ENCODE peak calls at places on chromosome 7, in nine cellular contexts. One of them, this sample, is unnamed.

GRCh38 chr7:142882338-142882678 is 3.2 kb downstream of the TRPV6 start:
- DNase-seq in uterus: no peak
- DNase-seq in IMR-90: no peak
- DNase-seq in CD8-positive, alpha-beta T cell: no peak
- DNase-seq in cardiac fibroblast: no peak
- DNase-seq in GM23338: no peak
- DNase-seq in left ventricle myocardium inferior: no peak
- DNase-seq in lower lobe of right lung: no peak
- DNase-seq in retinal pigment epithelial cell: no peak
- DNase-seq in this sample: no peak

GRCh38 chr7:128404143-128404681 is 5.6 kb downstream of the IMPDH1 start:
- DNase-seq in uterus: no peak
- DNase-seq in cardiac fibroblast: no peak
- DNase-seq in CD8-positive, alpha-beta T cell: no peak
- DNase-seq in retinal pigment epithelial cell: no peak
- DNase-seq in IMR-90: no peak
- DNase-seq in left ventricle myocardium inferior: no peak
- DNase-seq in lower lobe of right lung: no peak
- DNase-seq in GM23338: no peak
- DNase-seq in this sample: no peak

GRCh38 chr7:158317238-158318205 is 270.1 kb downstream of the PTPRN2 start:
- DNase-seq in lower lobe of right lung: no peak
- DNase-seq in uterus: no peak
- DNase-seq in left ventricle myocardium inferior: no peak
- DNase-seq in CD8-positive, alpha-beta T cell: no peak
- DNase-seq in IMR-90: no peak
- DNase-seq in GM23338: peak
- DNase-seq in retinal pigment epithelial cell: no peak
- DNase-seq in cardiac fibroblast: no peak
- DNase-seq in this sample: no peak

GRCh38 chr7:96244244-96244991 is 77.5 kb downstream of the SLC25A13 start:
- DNase-seq in IMR-90: no peak
- DNase-seq in lower lobe of right lung: no peak
- DNase-seq in uterus: no peak
- DNase-seq in GM23338: no peak
- DNase-seq in retinal pigment epithelial cell: no peak
- DNase-seq in CD8-positive, alpha-beta T cell: no peak
- DNase-seq in left ventricle myocardium inferior: no peak
- DNase-seq in cardiac fibroblast: no peak
- DNase-seq in this sample: no peak

GRCh38 chr7:112550468-112551060 is 69.8 kb downstream of the LSMEM1 start:
- DNase-seq in lower lobe of right lung: no peak
- DNase-seq in cardiac fibroblast: peak
- DNase-seq in uterus: no peak
- DNase-seq in retinal pigment epithelial cell: no peak
- DNase-seq in IMR-90: peak
- DNase-seq in left ventricle myocardium inferior: no peak
- DNase-seq in GM23338: peak
- DNase-seq in CD8-positive, alpha-beta T cell: peak
- DNase-seq in this sample: no peak

GRCh38 chr7:8423057-8423456 is 10.4 kb upstream of the NXPH1 start:
- DNase-seq in GM23338: no peak
- DNase-seq in CD8-positive, alpha-beta T cell: no peak
- DNase-seq in retinal pigment epithelial cell: no peak
- DNase-seq in cardiac fibroblast: no peak
- DNase-seq in IMR-90: no peak
- DNase-seq in lower lobe of right lung: no peak
- DNase-seq in left ventricle myocardium inferior: no peak
- DNase-seq in uterus: no peak
- DNase-seq in this sample: no peak

GRCh38 chr7:35729061-35729783 is 34.3 kb upstream of the HERPUD2 start:
- DNase-seq in retinal pigment epithelial cell: no peak
- DNase-seq in GM23338: no peak
- DNase-seq in IMR-90: no peak
- DNase-seq in cardiac fibroblast: no peak
- DNase-seq in left ventricle myocardium inferior: no peak
- DNase-seq in lower lobe of right lung: no peak
- DNase-seq in CD8-positive, alpha-beta T cell: peak
- DNase-seq in uterus: no peak
- DNase-seq in this sample: no peak

GRCh38 chr7:35762781-35763180 is 38.1 kb upstream of the SEPTIN7 start:
- DNase-seq in retinal pigment epithelial cell: no peak
- DNase-seq in GM23338: no peak
- DNase-seq in CD8-positive, alpha-beta T cell: no peak
- DNase-seq in IMR-90: peak
- DNase-seq in left ventricle myocardium inferior: no peak
- DNase-seq in uterus: no peak
- DNase-seq in cardiac fibroblast: peak
- DNase-seq in lower lobe of right lung: no peak
- DNase-seq in this sample: no peak

GRCh38 chr7:114048386-114049235 is 129.8 kb upstream of the PPP1R3A start:
- DNase-seq in retinal pigment epithelial cell: no peak
- DNase-seq in CD8-positive, alpha-beta T cell: no peak
- DNase-seq in GM23338: peak
- DNase-seq in IMR-90: peak
- DNase-seq in lower lobe of right lung: no peak
- DNase-seq in uterus: no peak
- DNase-seq in cardiac fibroblast: peak
- DNase-seq in left ventricle myocardium inferior: no peak
- DNase-seq in this sample: no peak

GRCh38 chr7:50974240-50974639 is 191.5 kb upstream of the GRB10 start:
- DNase-seq in GM23338: no peak
- DNase-seq in uterus: no peak
- DNase-seq in left ventricle myocardium inferior: no peak
- DNase-seq in IMR-90: no peak
- DNase-seq in CD8-positive, alpha-beta T cell: no peak
- DNase-seq in retinal pigment epithelial cell: no peak
- DNase-seq in cardiac fibroblast: no peak
- DNase-seq in lower lobe of right lung: no peak
- DNase-seq in this sample: no peak

GRCh38 chr7:100213672-100214071 is 6.1 kb upstream of the PVRIG start:
- DNase-seq in retinal pigment epithelial cell: no peak
- DNase-seq in IMR-90: no peak
- DNase-seq in GM23338: no peak
- DNase-seq in uterus: no peak
- DNase-seq in lower lobe of right lung: no peak
- DNase-seq in CD8-positive, alpha-beta T cell: no peak
- DNase-seq in cardiac fibroblast: no peak
- DNase-seq in left ventricle myocardium inferior: no peak
- DNase-seq in this sample: no peak

GRCh38 chr7:132647311-132647710 is 71.0 kb upstream of the PLXNA4 start:
- DNase-seq in lower lobe of right lung: no peak
- DNase-seq in CD8-positive, alpha-beta T cell: no peak
- DNase-seq in retinal pigment epithelial cell: no peak
- DNase-seq in cardiac fibroblast: no peak
- DNase-seq in IMR-90: no peak
- DNase-seq in uterus: no peak
- DNase-seq in GM23338: no peak
- DNase-seq in left ventricle myocardium inferior: no peak
- DNase-seq in this sample: no peak

GRCh38 chr7:76261329-76261728 is 41.1 kb upstream of the HSPB1 start:
- DNase-seq in left ventricle myocardium inferior: no peak
- DNase-seq in lower lobe of right lung: no peak
- DNase-seq in CD8-positive, alpha-beta T cell: no peak
- DNase-seq in uterus: no peak
- DNase-seq in cardiac fibroblast: no peak
- DNase-seq in IMR-90: no peak
- DNase-seq in GM23338: no peak
- DNase-seq in retinal pigment epithelial cell: no peak
- DNase-seq in this sample: no peak

GRCh38 chr7:76260171-76260703 is 42.2 kb upstream of the HSPB1 start:
- DNase-seq in GM23338: peak
- DNase-seq in retinal pigment epithelial cell: no peak
- DNase-seq in uterus: no peak
- DNase-seq in IMR-90: no peak
- DNase-seq in CD8-positive, alpha-beta T cell: peak
- DNase-seq in lower lobe of right lung: no peak
- DNase-seq in cardiac fibroblast: peak
- DNase-seq in left ventricle myocardium inferior: no peak
- DNase-seq in this sample: no peak

GRCh38 chr7:76259124-76260086 is 43.1 kb upstream of the HSPB1 start:
- DNase-seq in uterus: no peak
- DNase-seq in retinal pigment epithelial cell: no peak
- DNase-seq in cardiac fibroblast: no peak
- DNase-seq in left ventricle myocardium inferior: no peak
- DNase-seq in lower lobe of right lung: no peak
- DNase-seq in IMR-90: no peak
- DNase-seq in CD8-positive, alpha-beta T cell: no peak
- DNase-seq in GM23338: peak
- DNase-seq in this sample: no peak

GRCh38 chr7:76254781-76255180 is 47.7 kb upstream of the HSPB1 start:
- DNase-seq in cardiac fibroblast: no peak
- DNase-seq in uterus: no peak
- DNase-seq in retinal pigment epithelial cell: no peak
- DNase-seq in IMR-90: no peak
- DNase-seq in GM23338: no peak
- DNase-seq in left ventricle myocardium inferior: no peak
- DNase-seq in CD8-positive, alpha-beta T cell: no peak
- DNase-seq in lower lobe of right lung: no peak
- DNase-seq in this sample: no peak

DNA sequence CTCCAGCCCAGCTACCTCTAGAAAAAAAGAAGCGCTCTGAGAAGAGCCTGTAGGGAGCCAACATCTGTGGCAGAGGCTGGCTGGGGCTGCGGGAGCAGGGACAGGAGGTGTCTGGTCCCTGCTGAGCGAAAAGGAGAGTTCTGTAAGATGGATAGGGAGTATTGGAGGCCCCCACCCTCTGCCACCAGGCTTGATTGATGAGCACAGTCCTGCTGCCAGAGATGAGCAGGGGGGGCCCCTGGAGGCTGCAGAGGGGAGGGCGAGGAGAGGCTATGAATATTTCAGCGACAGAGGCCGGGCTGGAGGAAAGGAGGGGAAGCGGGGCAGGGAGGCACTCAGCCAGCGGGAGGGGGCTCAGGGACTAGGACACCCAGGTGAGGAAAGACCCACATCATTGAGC is 44.5 kb upstream of the HSPB1 start:
- DNase-seq in IMR-90: no peak
- DNase-seq in GM23338: no peak
- DNase-seq in lower lobe of right lung: no peak
- DNase-seq in retinal pigment epithelial cell: no peak
- DNase-seq in CD8-positive, alpha-beta T cell: no peak
- DNase-seq in left ventricle myocardium inferior: no peak
- DNase-seq in uterus: no peak
- DNase-seq in cardiac fibroblast: no peak
- DNase-seq in this sample: no peak
- H3K4me3 ChIP-seq in IMR-90: no peak
- H3K4me3 ChIP-seq in GM23338: no peak
- H3K4me3 ChIP-seq in lower lobe of right lung: no peak
- H3K4me3 ChIP-seq in retinal pigment epithelial cell: no peak
- H3K4me3 ChIP-seq in CD8-positive, alpha-beta T cell: no peak
- H3K4me3 ChIP-seq in left ventricle myocardium inferior: no peak
- H3K4me3 ChIP-seq in uterus: no peak
- H3K4me3 ChIP-seq in cardiac fibroblast: no peak
- H3K4me3 ChIP-seq in this sample: no peak

GRCh38 chr7:56033671-56034432 is 17.4 kb downstream of the PSPH start:
- DNase-seq in left ventricle myocardium inferior: peak
- DNase-seq in retinal pigment epithelial cell: no peak
- DNase-seq in CD8-positive, alpha-beta T cell: peak
- DNase-seq in lower lobe of right lung: peak
- DNase-seq in IMR-90: peak
- DNase-seq in uterus: peak
- DNase-seq in cardiac fibroblast: peak
- DNase-seq in GM23338: peak
- DNase-seq in this sample: no peak
- TF ChIP-seq CTCF in left ventricle myocardium inferior: peak
- TF ChIP-seq CTCF in retinal pigment epithelial cell: peak
- TF ChIP-seq CTCF in CD8-positive, alpha-beta T cell: no peak
- TF ChIP-seq CTCF in lower lobe of right lung: peak
- TF ChIP-seq CTCF in IMR-90: peak
- TF ChIP-seq CTCF in uterus: no peak
- TF ChIP-seq CTCF in cardiac fibroblast: peak
- TF ChIP-seq CTCF in GM23338: no peak
- TF ChIP-seq CTCF in this sample: peak

GRCh38 chr7:134432296-134433152 is 26.4 kb downstream of the AKR1B1 start:
- DNase-seq in left ventricle myocardium inferior: peak
- DNase-seq in CD8-positive, alpha-beta T cell: peak
- DNase-seq in cardiac fibroblast: peak
- DNase-seq in uterus: peak
- DNase-seq in GM23338: peak
- DNase-seq in retinal pigment epithelial cell: peak
- DNase-seq in lower lobe of right lung: peak
- DNase-seq in IMR-90: peak
- DNase-seq in this sample: peak

GRCh38 chr7:134429481-134429880 is 29.4 kb downstream of the AKR1B1 start:
- DNase-seq in left ventricle myocardium inferior: no peak
- DNase-seq in IMR-90: no peak
- DNase-seq in cardiac fibroblast: no peak
- DNase-seq in GM23338: no peak
- DNase-seq in uterus: no peak
- DNase-seq in lower lobe of right lung: no peak
- DNase-seq in retinal pigment epithelial cell: no peak
- DNase-seq in CD8-positive, alpha-beta T cell: no peak
- DNase-seq in this sample: no peak

GRCh38 chr7:134433430-134433829 is 25.5 kb downstream of the AKR1B1 start:
- DNase-seq in retinal pigment epithelial cell: no peak
- DNase-seq in uterus: no peak
- DNase-seq in GM23338: no peak
- DNase-seq in left ventricle myocardium inferior: no peak
- DNase-seq in cardiac fibroblast: no peak
- DNase-seq in lower lobe of right lung: no peak
- DNase-seq in IMR-90: no peak
- DNase-seq in CD8-positive, alpha-beta T cell: no peak
- DNase-seq in this sample: no peak

GRCh38 chr7:134428942-134429341 is 30.0 kb downstream of the AKR1B1 start:
- DNase-seq in cardiac fibroblast: no peak
- DNase-seq in IMR-90: no peak
- DNase-seq in CD8-positive, alpha-beta T cell: no peak
- DNase-seq in lower lobe of right lung: no peak
- DNase-seq in left ventricle myocardium inferior: no peak
- DNase-seq in uterus: no peak
- DNase-seq in GM23338: no peak
- DNase-seq in retinal pigment epithelial cell: no peak
- DNase-seq in this sample: no peak

DNA sequence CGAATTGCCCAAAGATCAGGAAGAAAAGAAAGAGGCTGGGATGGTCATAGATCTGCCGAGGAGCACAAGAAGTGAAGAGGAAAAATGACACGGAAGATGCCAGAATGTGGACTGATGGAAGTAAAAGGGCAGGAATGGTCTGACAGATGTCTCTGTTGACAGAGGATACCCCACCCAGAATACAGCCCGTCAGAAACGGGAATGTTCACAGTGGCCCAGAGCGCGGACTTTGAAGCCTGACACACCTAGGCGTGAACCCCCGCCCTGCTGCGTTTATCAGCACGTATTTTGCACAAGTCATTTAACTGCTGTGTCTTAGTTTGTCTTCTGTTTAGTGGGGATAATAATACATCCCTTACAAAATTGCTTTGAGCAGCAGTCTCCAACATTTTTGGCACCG is 27.1 kb downstream of the AKR1B1 start:
- DNase-seq in uterus: no peak
- DNase-seq in lower lobe of right lung: no peak
- DNase-seq in cardiac fibroblast: no peak
- DNase-seq in left ventricle myocardium inferior: no peak
- DNase-seq in CD8-positive, alpha-beta T cell: no peak
- DNase-seq in IMR-90: no peak
- DNase-seq in GM23338: no peak
- DNase-seq in retinal pigment epithelial cell: no peak
- DNase-seq in this sample: no peak
- H3K4me3 ChIP-seq in uterus: peak
- H3K4me3 ChIP-seq in lower lobe of right lung: peak
- H3K4me3 ChIP-seq in cardiac fibroblast: peak
- H3K4me3 ChIP-seq in left ventricle myocardium inferior: peak
- H3K4me3 ChIP-seq in CD8-positive, alpha-beta T cell: peak
- H3K4me3 ChIP-seq in IMR-90: peak
- H3K4me3 ChIP-seq in GM23338: peak
- H3K4me3 ChIP-seq in retinal pigment epithelial cell: no peak
- H3K4me3 ChIP-seq in this sample: peak

GRCh38 chr7:121376982-121377381 is 19.1 kb downstream of the FAM3C start:
- DNase-seq in CD8-positive, alpha-beta T cell: no peak
- DNase-seq in retinal pigment epithelial cell: no peak
- DNase-seq in uterus: no peak
- DNase-seq in left ventricle myocardium inferior: no peak
- DNase-seq in GM23338: no peak
- DNase-seq in IMR-90: no peak
- DNase-seq in cardiac fibroblast: no peak
- DNase-seq in lower lobe of right lung: no peak
- DNase-seq in this sample: no peak
- TF ChIP-seq CTCF in CD8-positive, alpha-beta T cell: no peak
- TF ChIP-seq CTCF in retinal pigment epithelial cell: no peak
- TF ChIP-seq CTCF in uterus: no peak
- TF ChIP-seq CTCF in left ventricle myocardium inferior: no peak
- TF ChIP-seq CTCF in GM23338: no peak
- TF ChIP-seq CTCF in IMR-90: no peak
- TF ChIP-seq CTCF in cardiac fibroblast: no peak
- TF ChIP-seq CTCF in lower lobe of right lung: no peak
- TF ChIP-seq CTCF in this sample: no peak

This sample was measured in kidney epithelial cell.